ENCODE peak calls at places on chromosomes 1 and 21, in four cellular contexts. One of them, this sample, is unnamed.

GRCh38 chr1:182299728-182300581 is 91.6 kb downstream of the GLUL start:
- DNase-seq in ascending aorta: peak; percentile 66
- DNase-seq in activated B cell treated with CpG ODN at 0.5 μM for 24 hours: no peak
- DNase-seq in cardiac fibroblast: peak; percentile 34
- DNase-seq in this sample: peak; percentile 78

GRCh38 chr1:42335809-42336518 is 929 bp upstream of the FOXJ3 start:
- DNase-seq in ascending aorta: peak; percentile 63
- DNase-seq in activated B cell treated with CpG ODN at 0.5 μM for 24 hours: no peak
- DNase-seq in cardiac fibroblast: peak; percentile 70
- DNase-seq in this sample: no peak

GRCh38 chr1:157575744-157576143 is 22.1 kb downstream of the FCRL4 start:
- DNase-seq in ascending aorta: no peak
- DNase-seq in activated B cell treated with CpG ODN at 0.5 μM for 24 hours: no peak
- DNase-seq in cardiac fibroblast: no peak
- DNase-seq in this sample: no peak

GRCh38 chr1:47938556-47938955 is 58.6 kb downstream of the TRABD2B start:
- DNase-seq in ascending aorta: no peak
- DNase-seq in activated B cell treated with CpG ODN at 0.5 μM for 24 hours: no peak
- DNase-seq in cardiac fibroblast: peak; percentile 52
- DNase-seq in this sample: no peak

GRCh38 chr1:147238053-147238902 is 4.2 kb upstream of the CHD1L start:
- DNase-seq in ascending aorta: no peak
- DNase-seq in activated B cell treated with CpG ODN at 0.5 μM for 24 hours: no peak
- DNase-seq in cardiac fibroblast: no peak
- DNase-seq in this sample: no peak

GRCh38 chr1:160260436-160261382 is 1.6 kb downstream of the DCAF8 start:
- DNase-seq in ascending aorta: no peak
- DNase-seq in activated B cell treated with CpG ODN at 0.5 μM for 24 hours: no peak
- DNase-seq in cardiac fibroblast: peak; percentile 87
- DNase-seq in this sample: no peak

GRCh38 chr1:109822749-109823542 is 59.2 kb upstream of the EPS8L3 start:
- DNase-seq in ascending aorta: no peak
- DNase-seq in activated B cell treated with CpG ODN at 0.5 μM for 24 hours: no peak
- DNase-seq in cardiac fibroblast: no peak
- DNase-seq in this sample: no peak

GRCh38 chr1:167697667-167698141 is 24.1 kb upstream of the MPZL1 start:
- DNase-seq in ascending aorta: no peak
- DNase-seq in activated B cell treated with CpG ODN at 0.5 μM for 24 hours: no peak
- DNase-seq in cardiac fibroblast: no peak
- DNase-seq in this sample: no peak

GRCh38 chr1:182786223-182787001 is 3.2 kb upstream of the NPL start:
- DNase-seq in ascending aorta: no peak
- DNase-seq in activated B cell treated with CpG ODN at 0.5 μM for 24 hours: no peak
- DNase-seq in cardiac fibroblast: peak; percentile 86
- DNase-seq in this sample: no peak

GRCh38 chr1:245715291-245715701 is 560.5 kb downstream of the KIF26B start:
- DNase-seq in ascending aorta: no peak
- DNase-seq in activated B cell treated with CpG ODN at 0.5 μM for 24 hours: no peak
- DNase-seq in cardiac fibroblast: peak; percentile 17
- DNase-seq in this sample: no peak

GRCh38 chr1:232984577-232985425 is 34.4 kb downstream of the NTPCR start:
- DNase-seq in ascending aorta: no peak
- DNase-seq in activated B cell treated with CpG ODN at 0.5 μM for 24 hours: no peak
- DNase-seq in cardiac fibroblast: no peak
- DNase-seq in this sample: no peak

DNA sequence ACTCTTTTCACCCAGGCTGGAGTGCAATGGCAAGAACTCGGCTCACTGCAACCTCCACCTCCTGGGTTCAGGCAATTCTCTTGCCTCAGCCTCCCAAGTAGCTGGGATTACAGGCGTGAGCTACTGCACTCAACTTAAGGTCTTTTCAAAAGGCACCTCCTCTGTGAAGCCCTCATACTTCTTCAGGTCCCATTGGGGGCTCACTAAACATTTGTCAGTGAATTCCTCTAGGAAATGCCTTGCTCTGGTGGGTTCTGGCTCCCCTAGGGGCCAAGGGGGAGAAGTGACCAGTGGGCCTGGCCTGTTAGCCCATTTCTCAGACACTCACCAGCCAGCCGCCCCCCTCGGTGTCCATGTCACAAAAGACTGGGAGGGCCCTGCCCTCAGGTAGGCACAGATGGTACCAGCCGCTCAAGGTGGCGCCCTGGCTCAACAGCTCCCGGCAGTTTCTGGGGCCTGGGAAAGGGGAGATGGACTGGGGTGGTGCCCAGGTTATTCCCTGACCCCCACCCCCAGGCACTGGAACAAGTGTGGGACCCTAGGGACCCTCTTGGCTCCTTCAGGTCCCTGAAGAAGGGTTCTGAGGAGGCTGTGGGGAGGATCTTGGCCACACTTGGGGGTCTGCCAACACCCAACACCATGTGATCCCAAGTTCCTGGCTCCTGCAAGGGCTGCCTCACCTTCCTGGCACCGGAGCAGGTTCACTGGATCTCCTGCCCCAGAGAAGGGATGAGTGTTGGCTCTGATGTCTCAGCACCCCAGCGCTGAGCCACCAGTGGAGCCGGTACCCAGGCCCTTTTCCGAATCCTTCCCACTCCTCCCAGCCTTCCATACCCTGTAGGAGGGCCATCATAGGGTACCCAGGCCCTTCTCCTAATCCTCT is 1.6 kb downstream of the FCN3 start:
- DNase-seq in ascending aorta: no peak
- DNase-seq in activated B cell treated with CpG ODN at 0.5 μM for 24 hours: no peak
- DNase-seq in cardiac fibroblast: no peak
- DNase-seq in this sample: no peak
- TF ChIP-seq CTCF in ascending aorta: no peak
- TF ChIP-seq CTCF in activated B cell treated with CpG ODN at 0.5 μM for 24 hours: no peak
- TF ChIP-seq CTCF in cardiac fibroblast: peak; percentile 36
- TF ChIP-seq CTCF in this sample: peak; percentile 42

GRCh38 chr1:207978441-207978840 is 67.5 kb upstream of the CD34 start:
- DNase-seq in ascending aorta: no peak
- DNase-seq in activated B cell treated with CpG ODN at 0.5 μM for 24 hours: no peak
- DNase-seq in cardiac fibroblast: no peak
- DNase-seq in this sample: no peak

GRCh38 chr1:207985190-207985589 is 74.3 kb upstream of the CD34 start:
- DNase-seq in ascending aorta: no peak
- DNase-seq in activated B cell treated with CpG ODN at 0.5 μM for 24 hours: no peak
- DNase-seq in cardiac fibroblast: no peak
- DNase-seq in this sample: no peak

GRCh38 chr1:207983044-207983443 is 72.1 kb upstream of the CD34 start:
- DNase-seq in ascending aorta: no peak
- DNase-seq in activated B cell treated with CpG ODN at 0.5 μM for 24 hours: no peak
- DNase-seq in cardiac fibroblast: no peak
- DNase-seq in this sample: no peak

GRCh38 chr1:207985996-207986395 is 75.1 kb upstream of the CD34 start:
- DNase-seq in ascending aorta: no peak
- DNase-seq in activated B cell treated with CpG ODN at 0.5 μM for 24 hours: no peak
- DNase-seq in cardiac fibroblast: no peak
- DNase-seq in this sample: no peak

GRCh38 chr1:207981976-207982375 is 71.1 kb upstream of the CD34 start:
- DNase-seq in ascending aorta: no peak
- DNase-seq in activated B cell treated with CpG ODN at 0.5 μM for 24 hours: no peak
- DNase-seq in cardiac fibroblast: no peak
- DNase-seq in this sample: no peak
- TF ChIP-seq CTCF in ascending aorta: no peak
- TF ChIP-seq CTCF in activated B cell treated with CpG ODN at 0.5 μM for 24 hours: no peak
- TF ChIP-seq CTCF in cardiac fibroblast: peak; percentile 54
- TF ChIP-seq CTCF in this sample: peak; percentile 41

GRCh38 chr1:4654764-4655673 is 610 bp downstream of the AJAP1 start:
- DNase-seq in ascending aorta: no peak
- DNase-seq in activated B cell treated with CpG ODN at 0.5 μM for 24 hours: no peak
- DNase-seq in cardiac fibroblast: no peak
- DNase-seq in this sample: no peak

GRCh38 chr1:4653796-4654715 is at the start of gene AJAP1:
- DNase-seq in ascending aorta: no peak
- DNase-seq in activated B cell treated with CpG ODN at 0.5 μM for 24 hours: no peak
- DNase-seq in cardiac fibroblast: no peak
- DNase-seq in this sample: no peak

GRCh38 chr1:4656533-4657140 is 2.2 kb downstream of the AJAP1 start:
- DNase-seq in ascending aorta: no peak
- DNase-seq in activated B cell treated with CpG ODN at 0.5 μM for 24 hours: no peak
- DNase-seq in cardiac fibroblast: no peak
- DNase-seq in this sample: no peak

GRCh38 chr1:4657244-4657789 is 2.9 kb downstream of the AJAP1 start:
- DNase-seq in ascending aorta: no peak
- DNase-seq in activated B cell treated with CpG ODN at 0.5 μM for 24 hours: no peak
- DNase-seq in cardiac fibroblast: no peak
- DNase-seq in this sample: no peak

DNA sequence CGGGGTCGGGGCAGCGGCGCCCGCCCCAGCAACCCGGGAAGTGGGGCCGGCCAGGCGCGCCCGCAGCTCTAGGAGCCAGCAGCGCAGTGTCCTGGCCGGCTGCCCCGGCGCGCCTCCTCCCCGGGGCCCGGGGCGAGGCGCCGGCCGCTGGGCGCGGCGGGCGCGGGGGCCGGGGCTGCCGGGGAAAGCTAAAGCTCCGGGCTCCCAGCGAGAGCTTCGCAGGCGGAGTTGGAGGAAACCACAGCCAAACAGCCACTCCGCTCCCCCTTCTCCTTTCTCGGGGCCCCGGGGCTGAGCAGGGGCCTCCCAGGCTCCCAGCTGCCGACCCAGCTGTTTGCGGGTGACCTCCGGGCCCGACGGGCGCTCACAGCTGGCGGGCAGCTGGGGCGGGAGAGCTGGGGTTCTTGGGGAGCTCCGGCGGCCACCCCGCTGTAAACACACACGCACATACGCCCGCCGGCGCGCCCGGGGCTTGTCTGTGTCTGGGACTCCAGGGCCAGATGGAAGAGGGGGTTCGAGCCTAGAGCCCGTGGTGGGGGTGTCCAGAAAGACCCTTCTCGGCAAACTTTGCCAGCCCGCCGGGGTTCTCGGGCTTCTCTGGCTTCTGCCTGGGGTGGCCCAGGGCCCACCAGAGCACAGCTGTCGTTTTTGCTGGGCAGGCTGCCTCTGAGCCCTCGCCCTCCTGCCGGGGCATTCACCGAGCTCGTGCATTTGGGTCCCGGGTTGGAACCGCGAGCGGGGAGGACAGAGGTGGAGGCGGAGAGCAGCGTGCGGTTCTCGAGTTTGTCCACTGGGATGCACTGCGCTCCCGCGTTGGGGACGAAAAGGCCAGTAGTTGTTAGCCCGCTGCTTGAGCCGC is 1.5 kb downstream of the AJAP1 start:
- DNase-seq in ascending aorta: no peak
- DNase-seq in activated B cell treated with CpG ODN at 0.5 μM for 24 hours: no peak
- DNase-seq in cardiac fibroblast: peak; percentile 19
- DNase-seq in this sample: no peak
- TF ChIP-seq CTCF in ascending aorta: no peak
- TF ChIP-seq CTCF in activated B cell treated with CpG ODN at 0.5 μM for 24 hours: no peak
- TF ChIP-seq CTCF in cardiac fibroblast: peak; percentile 35
- TF ChIP-seq CTCF in this sample: no peak

GRCh38 chr21:46643379-46644177 is 8.1 kb downstream of the PRMT2 start:
- DNase-seq in ascending aorta: no peak
- DNase-seq in activated B cell treated with CpG ODN at 0.5 μM for 24 hours: no peak
- DNase-seq in cardiac fibroblast: no peak
- DNase-seq in this sample: no peak
- TF ChIP-seq CTCF in ascending aorta: no peak
- TF ChIP-seq CTCF in activated B cell treated with CpG ODN at 0.5 μM for 24 hours: no peak
- TF ChIP-seq CTCF in cardiac fibroblast: no peak
- TF ChIP-seq CTCF in this sample: no peak

DNA sequence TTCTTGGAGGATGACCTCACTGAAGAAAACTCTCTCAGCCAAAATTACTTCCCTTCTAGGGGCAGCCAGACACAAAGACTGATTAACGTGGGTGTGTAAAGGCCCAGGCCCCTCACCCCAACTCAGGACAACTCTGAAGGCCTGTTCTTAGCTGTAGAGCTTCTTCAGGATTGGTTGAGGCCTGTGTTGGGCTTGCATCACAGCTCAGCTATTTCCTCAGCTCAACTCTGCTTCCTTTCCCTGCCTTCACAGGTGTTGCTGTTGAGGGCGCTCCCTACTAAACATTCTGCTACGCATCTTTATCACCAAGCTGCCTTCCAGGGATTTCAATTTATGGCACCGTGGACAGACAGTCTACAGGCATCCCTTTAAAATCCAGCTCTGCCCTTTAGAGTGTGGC is 36.8 kb downstream of the MAB21L3 start:
- DNase-seq in ascending aorta: no peak
- DNase-seq in activated B cell treated with CpG ODN at 0.5 μM for 24 hours: no peak
- DNase-seq in cardiac fibroblast: no peak
- DNase-seq in this sample: no peak
- TF ChIP-seq CTCF in ascending aorta: no peak
- TF ChIP-seq CTCF in activated B cell treated with CpG ODN at 0.5 μM for 24 hours: no peak
- TF ChIP-seq CTCF in cardiac fibroblast: no peak
- TF ChIP-seq CTCF in this sample: no peak

GRCh38 chr1:164240081-164240480 is 318.9 kb upstream of the PBX1 start:
- DNase-seq in ascending aorta: no peak
- DNase-seq in activated B cell treated with CpG ODN at 0.5 μM for 24 hours: no peak
- DNase-seq in cardiac fibroblast: peak; percentile 12
- DNase-seq in this sample: no peak
- TF ChIP-seq CTCF in ascending aorta: no peak
- TF ChIP-seq CTCF in activated B cell treated with CpG ODN at 0.5 μM for 24 hours: no peak
- TF ChIP-seq CTCF in cardiac fibroblast: no peak
- TF ChIP-seq CTCF in this sample: no peak

DNA sequence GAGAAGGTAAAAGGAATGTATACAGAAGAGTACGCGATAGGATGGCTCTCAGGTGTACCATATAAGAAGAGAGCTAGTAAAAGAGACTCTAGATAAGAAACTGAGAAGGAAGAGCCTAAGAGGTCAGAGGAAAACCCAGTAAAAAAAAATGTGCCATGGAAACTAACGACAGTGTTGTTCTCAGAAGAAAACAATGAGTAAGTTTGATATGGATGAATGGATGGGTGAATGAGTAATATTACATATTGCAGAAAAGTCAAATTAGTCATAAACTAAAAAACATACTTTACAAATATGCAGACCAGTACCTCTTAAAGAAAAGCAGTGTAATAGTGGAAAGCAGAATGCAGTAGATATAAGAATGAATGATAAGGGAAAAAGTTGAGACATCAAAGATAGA is 316.2 kb downstream of the HMCN1 start:
- DNase-seq in ascending aorta: no peak
- DNase-seq in activated B cell treated with CpG ODN at 0.5 μM for 24 hours: no peak
- DNase-seq in cardiac fibroblast: peak; percentile 40
- DNase-seq in this sample: no peak
- TF ChIP-seq CTCF in ascending aorta: no peak
- TF ChIP-seq CTCF in activated B cell treated with CpG ODN at 0.5 μM for 24 hours: no peak
- TF ChIP-seq CTCF in cardiac fibroblast: no peak
- TF ChIP-seq CTCF in this sample: no peak